ENCODE peak calls at places on chromosomes 12 and 14, in five cellular contexts. L is GM12865; J is lower lobe of right lung; V is NCI-H446 treated with DMSO at 0.1 percent for 48 hours; U is activated gamma-delta T cell treated with anti-CD3 and anti-CD28 coated beads, Interleukin-2, amount 50 U/mL, for 16 hours. N is an unnamed sample.

GRCh38 chr12:109102491-109102890 is 5.1 kb downstream of the UNG start:
- DNase-seq in L (no peak), J (no peak), V (no peak), U (no peak), N (no peak)

GRCh38 chr14:69990319-69990718 is 111.1 kb downstream of the SMOC1 start:
- DNase-seq in L (no peak), J (no peak), V (peak), U (no peak), N (no peak)

GRCh38 chr14:96362965-96363750 is at the start of the genes ATG2B and GSKIP:
- DNase-seq in L (peak), J (peak), V (peak), U (peak), N (peak)

GRCh38 chr12:5872745-5873144 is 72.3 kb downstream of the ANO2 start:
- DNase-seq in L (peak), J (no peak), V (no peak), U (no peak), N (no peak)

GRCh38 chr12:8941691-8942478 is 7.6 kb downstream of the M6PR start:
- DNase-seq in L (no peak), J (no peak), V (no peak), U (no peak), N (no peak)

GRCh38 chr12:116389990-116390655 is 112.6 kb upstream of the MED13L start:
- DNase-seq in L (no peak), J (no peak), V (peak), U (no peak), N (no peak)

GRCh38 chr14:67480011-67480410 is 8.5 kb downstream of the TMEM229B start:
- DNase-seq in L (no peak), J (no peak), V (no peak), U (no peak), N (no peak)

GRCh38 chr14:75720828-75721227 is 59.8 kb downstream of the TTLL5 start:
- DNase-seq in L (no peak), J (no peak), V (no peak), U (no peak), N (peak)

GRCh38 chr14:63231733-63232132 is 27.5 kb downstream of the RHOJ start:
- DNase-seq in L (no peak), J (no peak), V (no peak), U (no peak), N (no peak)

GRCh38 chr12:115466076-115466475 is 782.1 kb upstream of the TBX3 start:
- DNase-seq in L (no peak), J (no peak), V (no peak), U (no peak), N (no peak)